ENCODE peak calls at places on chromosomes 16 and 17, in nine cellular contexts. One of them, this sample, is unnamed.

GRCh38 chr16:1150511-1150982 is 2.4 kb upstream of the CACNA1H start:
- DNase-seq in GM04504: peak
- DNase-seq in NCI-H2029: no peak
- DNase-seq in GM12865: peak
- DNase-seq in stimulated activated CD8-positive, alpha-beta memory T cell treated with anti-CD3 and anti-CD28 coated beads, Interleukin-12 subunit alpha, Interleukin-12 subunit beta, amount 100 ng/mL, for 4 hours: no peak
- DNase-seq in GM13977: no peak
- DNase-seq in activated CD4-positive, alpha-beta T cell treated with anti-CD3 and anti-CD28 coated beads for 48 hours: peak
- DNase-seq in epithelial cell of esophagus: no peak
- DNase-seq in HuH-7.5: peak
- DNase-seq in this sample: no peak

GRCh38 chr17:44820631-44821196 is 9.4 kb downstream of the GJC1 start:
- DNase-seq in HuH-7.5: no peak
- DNase-seq in stimulated activated CD8-positive, alpha-beta memory T cell treated with anti-CD3 and anti-CD28 coated beads, Interleukin-12 subunit alpha, Interleukin-12 subunit beta, amount 100 ng/mL, for 4 hours: no peak
- DNase-seq in GM13977: no peak
- DNase-seq in GM12865: no peak
- DNase-seq in GM04504: peak
- DNase-seq in activated CD4-positive, alpha-beta T cell treated with anti-CD3 and anti-CD28 coated beads for 48 hours: no peak
- DNase-seq in NCI-H2029: peak
- DNase-seq in epithelial cell of esophagus: peak
- DNase-seq in this sample: no peak

GRCh38 chr17:15392326-15392739 is 50.9 kb upstream of the TEKT3 start:
- DNase-seq in GM04504: peak
- DNase-seq in stimulated activated CD8-positive, alpha-beta memory T cell treated with anti-CD3 and anti-CD28 coated beads, Interleukin-12 subunit alpha, Interleukin-12 subunit beta, amount 100 ng/mL, for 4 hours: no peak
- DNase-seq in HuH-7.5: no peak
- DNase-seq in NCI-H2029: no peak
- DNase-seq in GM13977: no peak
- DNase-seq in GM12865: no peak
- DNase-seq in epithelial cell of esophagus: peak
- DNase-seq in activated CD4-positive, alpha-beta T cell treated with anti-CD3 and anti-CD28 coated beads for 48 hours: no peak
- DNase-seq in this sample: no peak

GRCh38 chr16:83356266-83356665 is 451.5 kb upstream of the HSBP1 start:
- DNase-seq in HuH-7.5: peak
- DNase-seq in stimulated activated CD8-positive, alpha-beta memory T cell treated with anti-CD3 and anti-CD28 coated beads, Interleukin-12 subunit alpha, Interleukin-12 subunit beta, amount 100 ng/mL, for 4 hours: no peak
- DNase-seq in GM12865: peak
- DNase-seq in activated CD4-positive, alpha-beta T cell treated with anti-CD3 and anti-CD28 coated beads for 48 hours: peak
- DNase-seq in epithelial cell of esophagus: peak
- DNase-seq in GM04504: peak
- DNase-seq in GM13977: peak
- DNase-seq in NCI-H2029: peak
- DNase-seq in this sample: peak

GRCh38 chr16:21088646-21089538 is 61.8 kb downstream of the DNAH3 start:
- DNase-seq in GM12865: no peak
- DNase-seq in HuH-7.5: no peak
- DNase-seq in stimulated activated CD8-positive, alpha-beta memory T cell treated with anti-CD3 and anti-CD28 coated beads, Interleukin-12 subunit alpha, Interleukin-12 subunit beta, amount 100 ng/mL, for 4 hours: no peak
- DNase-seq in NCI-H2029: no peak
- DNase-seq in epithelial cell of esophagus: peak
- DNase-seq in GM13977: no peak
- DNase-seq in GM04504: peak
- DNase-seq in activated CD4-positive, alpha-beta T cell treated with anti-CD3 and anti-CD28 coated beads for 48 hours: no peak
- DNase-seq in this sample: no peak

GRCh38 chr16:83717308-83717707 is 90.5 kb upstream of the HSBP1 start:
- DNase-seq in GM13977: no peak
- DNase-seq in HuH-7.5: no peak
- DNase-seq in GM12865: no peak
- DNase-seq in activated CD4-positive, alpha-beta T cell treated with anti-CD3 and anti-CD28 coated beads for 48 hours: no peak
- DNase-seq in stimulated activated CD8-positive, alpha-beta memory T cell treated with anti-CD3 and anti-CD28 coated beads, Interleukin-12 subunit alpha, Interleukin-12 subunit beta, amount 100 ng/mL, for 4 hours: no peak
- DNase-seq in NCI-H2029: no peak
- DNase-seq in GM04504: no peak
- DNase-seq in epithelial cell of esophagus: no peak
- DNase-seq in this sample: no peak

GRCh38 chr16:85602402-85602801 is 10.7 kb upstream of the GSE1 start:
- DNase-seq in epithelial cell of esophagus: no peak
- DNase-seq in NCI-H2029: no peak
- DNase-seq in GM04504: no peak
- DNase-seq in stimulated activated CD8-positive, alpha-beta memory T cell treated with anti-CD3 and anti-CD28 coated beads, Interleukin-12 subunit alpha, Interleukin-12 subunit beta, amount 100 ng/mL, for 4 hours: no peak
- DNase-seq in GM13977: no peak
- DNase-seq in HuH-7.5: no peak
- DNase-seq in GM12865: no peak
- DNase-seq in activated CD4-positive, alpha-beta T cell treated with anti-CD3 and anti-CD28 coated beads for 48 hours: no peak
- DNase-seq in this sample: no peak

GRCh38 chr16:19001788-19002187 is 18.1 kb downstream of the TMC7 start:
- DNase-seq in HuH-7.5: no peak
- DNase-seq in GM04504: peak
- DNase-seq in stimulated activated CD8-positive, alpha-beta memory T cell treated with anti-CD3 and anti-CD28 coated beads, Interleukin-12 subunit alpha, Interleukin-12 subunit beta, amount 100 ng/mL, for 4 hours: no peak
- DNase-seq in epithelial cell of esophagus: peak
- DNase-seq in NCI-H2029: no peak
- DNase-seq in GM12865: no peak
- DNase-seq in activated CD4-positive, alpha-beta T cell treated with anti-CD3 and anti-CD28 coated beads for 48 hours: no peak
- DNase-seq in GM13977: no peak
- DNase-seq in this sample: no peak

GRCh38 chr17:27797390-27798091 is 2.8 kb downstream of the NOS2 start:
- DNase-seq in GM04504: no peak
- DNase-seq in NCI-H2029: no peak
- DNase-seq in HuH-7.5: no peak
- DNase-seq in GM12865: no peak
- DNase-seq in activated CD4-positive, alpha-beta T cell treated with anti-CD3 and anti-CD28 coated beads for 48 hours: peak
- DNase-seq in epithelial cell of esophagus: peak
- DNase-seq in stimulated activated CD8-positive, alpha-beta memory T cell treated with anti-CD3 and anti-CD28 coated beads, Interleukin-12 subunit alpha, Interleukin-12 subunit beta, amount 100 ng/mL, for 4 hours: no peak
- DNase-seq in GM13977: no peak
- DNase-seq in this sample: no peak

GRCh38 chr17:20988001-20988641 is 54.7 kb downstream of the USP22 start:
- DNase-seq in NCI-H2029: no peak
- DNase-seq in stimulated activated CD8-positive, alpha-beta memory T cell treated with anti-CD3 and anti-CD28 coated beads, Interleukin-12 subunit alpha, Interleukin-12 subunit beta, amount 100 ng/mL, for 4 hours: no peak
- DNase-seq in HuH-7.5: no peak
- DNase-seq in activated CD4-positive, alpha-beta T cell treated with anti-CD3 and anti-CD28 coated beads for 48 hours: no peak
- DNase-seq in GM04504: no peak
- DNase-seq in GM13977: no peak
- DNase-seq in GM12865: no peak
- DNase-seq in epithelial cell of esophagus: no peak
- DNase-seq in this sample: no peak

GRCh38 chr16:81212830-81213465 is 25.5 kb upstream of the BCO1 start:
- DNase-seq in GM13977: no peak
- DNase-seq in GM12865: no peak
- DNase-seq in activated CD4-positive, alpha-beta T cell treated with anti-CD3 and anti-CD28 coated beads for 48 hours: no peak
- DNase-seq in HuH-7.5: no peak
- DNase-seq in GM04504: no peak
- DNase-seq in NCI-H2029: no peak
- DNase-seq in epithelial cell of esophagus: no peak
- DNase-seq in stimulated activated CD8-positive, alpha-beta memory T cell treated with anti-CD3 and anti-CD28 coated beads, Interleukin-12 subunit alpha, Interleukin-12 subunit beta, amount 100 ng/mL, for 4 hours: no peak
- DNase-seq in this sample: no peak

GRCh38 chr16:30485818-30486436 is 13.4 kb downstream of the ITGAL start:
- DNase-seq in GM04504: peak
- DNase-seq in NCI-H2029: no peak
- DNase-seq in activated CD4-positive, alpha-beta T cell treated with anti-CD3 and anti-CD28 coated beads for 48 hours: no peak
- DNase-seq in GM12865: no peak
- DNase-seq in stimulated activated CD8-positive, alpha-beta memory T cell treated with anti-CD3 and anti-CD28 coated beads, Interleukin-12 subunit alpha, Interleukin-12 subunit beta, amount 100 ng/mL, for 4 hours: no peak
- DNase-seq in GM13977: no peak
- DNase-seq in HuH-7.5: no peak
- DNase-seq in epithelial cell of esophagus: no peak
- DNase-seq in this sample: no peak

GRCh38 chr17:69302682-69303081 is 24.3 kb downstream of the ABCA5 start:
- DNase-seq in GM04504: no peak
- DNase-seq in epithelial cell of esophagus: no peak
- DNase-seq in GM13977: no peak
- DNase-seq in activated CD4-positive, alpha-beta T cell treated with anti-CD3 and anti-CD28 coated beads for 48 hours: no peak
- DNase-seq in stimulated activated CD8-positive, alpha-beta memory T cell treated with anti-CD3 and anti-CD28 coated beads, Interleukin-12 subunit alpha, Interleukin-12 subunit beta, amount 100 ng/mL, for 4 hours: no peak
- DNase-seq in HuH-7.5: no peak
- DNase-seq in NCI-H2029: no peak
- DNase-seq in GM12865: no peak
- DNase-seq in this sample: no peak

This sample was measured in SK-N-SH.